ENCODE peak calls at places on chromosomes 2 and 18, in nine cellular contexts. One of them, this sample, is unnamed.

GRCh38 chr2:200262047-200262446 is 44.4 kb upstream of the SPATS2L start:
- DNase-seq in K562: no peak
- DNase-seq in NCI-H1436 treated with DMSO at 0.1 percent for 48 hours: no peak
- DNase-seq in NT2/D1: no peak
- DNase-seq in bronchial epithelial cell: no peak
- DNase-seq in activated naive CD4-positive, alpha-beta T cell treated with Interleukin-2 at 50 U/mL for 16 hours: no peak
- DNase-seq in stimulated activated naive CD8-positive, alpha-beta T cell treated with anti-CD3 and anti-CD28 coated beads, Interleukin-15, Interleukin-2, amounts not matched to agents 100 U/mL and 50 U/mL, for 24 hours: no peak
- DNase-seq in HEK293T: no peak
- DNase-seq in neural crest cell: no peak
- DNase-seq in this sample: no peak

GRCh38 chr2:119826370-119826961 is 66.7 kb downstream of the PTPN4 start:
- DNase-seq in neural crest cell: peak; percentile 15
- DNase-seq in K562: peak; percentile 58
- DNase-seq in bronchial epithelial cell: peak; percentile 47
- DNase-seq in activated naive CD4-positive, alpha-beta T cell treated with Interleukin-2 at 50 U/mL for 16 hours: peak; percentile 37
- DNase-seq in stimulated activated naive CD8-positive, alpha-beta T cell treated with anti-CD3 and anti-CD28 coated beads, Interleukin-15, Interleukin-2, amounts not matched to agents 100 U/mL and 50 U/mL, for 24 hours: peak; percentile 32
- DNase-seq in HEK293T: peak; percentile 41
- DNase-seq in NCI-H1436 treated with DMSO at 0.1 percent for 48 hours: no peak
- DNase-seq in NT2/D1: peak; percentile 11
- DNase-seq in this sample: peak; percentile 26

GRCh38 chr2:157784169-157784822 is 91.8 kb downstream of the ACVR1 start:
- DNase-seq in NT2/D1: no peak
- DNase-seq in activated naive CD4-positive, alpha-beta T cell treated with Interleukin-2 at 50 U/mL for 16 hours: no peak
- DNase-seq in stimulated activated naive CD8-positive, alpha-beta T cell treated with anti-CD3 and anti-CD28 coated beads, Interleukin-15, Interleukin-2, amounts not matched to agents 100 U/mL and 50 U/mL, for 24 hours: no peak
- DNase-seq in HEK293T: no peak
- DNase-seq in K562: no peak
- DNase-seq in bronchial epithelial cell: peak; percentile 91
- DNase-seq in NCI-H1436 treated with DMSO at 0.1 percent for 48 hours: no peak
- DNase-seq in neural crest cell: no peak
- DNase-seq in this sample: peak; percentile 31

GRCh38 chr2:99819766-99820165 is 322.6 kb downstream of the AFF3 start:
- DNase-seq in NCI-H1436 treated with DMSO at 0.1 percent for 48 hours: no peak
- DNase-seq in NT2/D1: no peak
- DNase-seq in activated naive CD4-positive, alpha-beta T cell treated with Interleukin-2 at 50 U/mL for 16 hours: no peak
- DNase-seq in HEK293T: peak; percentile 14
- DNase-seq in K562: no peak
- DNase-seq in stimulated activated naive CD8-positive, alpha-beta T cell treated with anti-CD3 and anti-CD28 coated beads, Interleukin-15, Interleukin-2, amounts not matched to agents 100 U/mL and 50 U/mL, for 24 hours: no peak
- DNase-seq in neural crest cell: no peak
- DNase-seq in bronchial epithelial cell: no peak
- DNase-seq in this sample: no peak

GRCh38 chr18:21703241-21703820 is 1.2 kb downstream of the ABHD3 start:
- DNase-seq in HEK293T: peak; percentile 40
- DNase-seq in NCI-H1436 treated with DMSO at 0.1 percent for 48 hours: no peak
- DNase-seq in neural crest cell: peak; percentile 14
- DNase-seq in stimulated activated naive CD8-positive, alpha-beta T cell treated with anti-CD3 and anti-CD28 coated beads, Interleukin-15, Interleukin-2, amounts not matched to agents 100 U/mL and 50 U/mL, for 24 hours: peak; percentile 32
- DNase-seq in activated naive CD4-positive, alpha-beta T cell treated with Interleukin-2 at 50 U/mL for 16 hours: peak; percentile 21
- DNase-seq in bronchial epithelial cell: peak; percentile 42
- DNase-seq in K562: peak; percentile 25
- DNase-seq in NT2/D1: no peak
- DNase-seq in this sample: no peak

GRCh38 chr2:204434660-204435462 is 110.4 kb upstream of the PARD3B start:
- DNase-seq in K562: peak; percentile 66
- DNase-seq in stimulated activated naive CD8-positive, alpha-beta T cell treated with anti-CD3 and anti-CD28 coated beads, Interleukin-15, Interleukin-2, amounts not matched to agents 100 U/mL and 50 U/mL, for 24 hours: no peak
- DNase-seq in NCI-H1436 treated with DMSO at 0.1 percent for 48 hours: no peak
- DNase-seq in activated naive CD4-positive, alpha-beta T cell treated with Interleukin-2 at 50 U/mL for 16 hours: no peak
- DNase-seq in NT2/D1: no peak
- DNase-seq in bronchial epithelial cell: no peak
- DNase-seq in HEK293T: no peak
- DNase-seq in neural crest cell: no peak
- DNase-seq in this sample: no peak

GRCh38 chr18:54802178-54802577 is 26.1 kb upstream of the RAB27B start:
- DNase-seq in stimulated activated naive CD8-positive, alpha-beta T cell treated with anti-CD3 and anti-CD28 coated beads, Interleukin-15, Interleukin-2, amounts not matched to agents 100 U/mL and 50 U/mL, for 24 hours: no peak
- DNase-seq in HEK293T: no peak
- DNase-seq in K562: no peak
- DNase-seq in NCI-H1436 treated with DMSO at 0.1 percent for 48 hours: no peak
- DNase-seq in neural crest cell: no peak
- DNase-seq in NT2/D1: no peak
- DNase-seq in bronchial epithelial cell: no peak
- DNase-seq in activated naive CD4-positive, alpha-beta T cell treated with Interleukin-2 at 50 U/mL for 16 hours: no peak
- DNase-seq in this sample: no peak

GRCh38 chr2:160331258-160332025 is 131.4 kb upstream of the ITGB6 start:
- DNase-seq in neural crest cell: no peak
- DNase-seq in HEK293T: no peak
- DNase-seq in NCI-H1436 treated with DMSO at 0.1 percent for 48 hours: no peak
- DNase-seq in activated naive CD4-positive, alpha-beta T cell treated with Interleukin-2 at 50 U/mL for 16 hours: no peak
- DNase-seq in K562: no peak
- DNase-seq in bronchial epithelial cell: no peak
- DNase-seq in stimulated activated naive CD8-positive, alpha-beta T cell treated with anti-CD3 and anti-CD28 coated beads, Interleukin-15, Interleukin-2, amounts not matched to agents 100 U/mL and 50 U/mL, for 24 hours: no peak
- DNase-seq in NT2/D1: no peak
- DNase-seq in this sample: no peak

GRCh38 chr2:227828385-227828990 is 14.8 kb downstream of the CCL20 start:
- DNase-seq in NCI-H1436 treated with DMSO at 0.1 percent for 48 hours: no peak
- DNase-seq in stimulated activated naive CD8-positive, alpha-beta T cell treated with anti-CD3 and anti-CD28 coated beads, Interleukin-15, Interleukin-2, amounts not matched to agents 100 U/mL and 50 U/mL, for 24 hours: no peak
- DNase-seq in activated naive CD4-positive, alpha-beta T cell treated with Interleukin-2 at 50 U/mL for 16 hours: no peak
- DNase-seq in K562: no peak
- DNase-seq in NT2/D1: no peak
- DNase-seq in HEK293T: no peak
- DNase-seq in neural crest cell: no peak
- DNase-seq in bronchial epithelial cell: no peak
- DNase-seq in this sample: no peak

GRCh38 chr18:21444465-21445023 is 156.0 kb downstream of the ESCO1 start:
- DNase-seq in bronchial epithelial cell: peak; percentile 72
- DNase-seq in stimulated activated naive CD8-positive, alpha-beta T cell treated with anti-CD3 and anti-CD28 coated beads, Interleukin-15, Interleukin-2, amounts not matched to agents 100 U/mL and 50 U/mL, for 24 hours: no peak
- DNase-seq in activated naive CD4-positive, alpha-beta T cell treated with Interleukin-2 at 50 U/mL for 16 hours: no peak
- DNase-seq in K562: peak; percentile 60
- DNase-seq in NT2/D1: peak; percentile 33
- DNase-seq in HEK293T: peak; percentile 63
- DNase-seq in NCI-H1436 treated with DMSO at 0.1 percent for 48 hours: no peak
- DNase-seq in neural crest cell: peak; percentile 19
- DNase-seq in this sample: peak; percentile 73

GRCh38 chr18:48800877-48801727 is 149.7 kb downstream of the SMAD7 start:
- DNase-seq in NCI-H1436 treated with DMSO at 0.1 percent for 48 hours: no peak
- DNase-seq in NT2/D1: no peak
- DNase-seq in K562: no peak
- DNase-seq in stimulated activated naive CD8-positive, alpha-beta T cell treated with anti-CD3 and anti-CD28 coated beads, Interleukin-15, Interleukin-2, amounts not matched to agents 100 U/mL and 50 U/mL, for 24 hours: peak; percentile 41
- DNase-seq in HEK293T: no peak
- DNase-seq in bronchial epithelial cell: no peak
- DNase-seq in activated naive CD4-positive, alpha-beta T cell treated with Interleukin-2 at 50 U/mL for 16 hours: peak; percentile 17
- DNase-seq in neural crest cell: no peak
- DNase-seq in this sample: no peak

GRCh38 chr2:135009339-135009738 is 37.9 kb downstream of the MAP3K19 start:
- DNase-seq in neural crest cell: no peak
- DNase-seq in K562: no peak
- DNase-seq in NCI-H1436 treated with DMSO at 0.1 percent for 48 hours: no peak
- DNase-seq in bronchial epithelial cell: peak; percentile 4
- DNase-seq in activated naive CD4-positive, alpha-beta T cell treated with Interleukin-2 at 50 U/mL for 16 hours: no peak
- DNase-seq in HEK293T: no peak
- DNase-seq in stimulated activated naive CD8-positive, alpha-beta T cell treated with anti-CD3 and anti-CD28 coated beads, Interleukin-15, Interleukin-2, amounts not matched to agents 100 U/mL and 50 U/mL, for 24 hours: no peak
- DNase-seq in NT2/D1: no peak
- DNase-seq in this sample: no peak

GRCh38 chr2:209495855-209496585 is 72.2 kb downstream of the MAP2 start:
- DNase-seq in bronchial epithelial cell: peak; percentile 99
- DNase-seq in activated naive CD4-positive, alpha-beta T cell treated with Interleukin-2 at 50 U/mL for 16 hours: no peak
- DNase-seq in neural crest cell: no peak
- DNase-seq in stimulated activated naive CD8-positive, alpha-beta T cell treated with anti-CD3 and anti-CD28 coated beads, Interleukin-15, Interleukin-2, amounts not matched to agents 100 U/mL and 50 U/mL, for 24 hours: no peak
- DNase-seq in HEK293T: peak; percentile 68
- DNase-seq in NT2/D1: no peak
- DNase-seq in NCI-H1436 treated with DMSO at 0.1 percent for 48 hours: peak; percentile 23
- DNase-seq in K562: no peak
- DNase-seq in this sample: peak; percentile 80

GRCh38 chr2:232458661-232459418 is 2.9 kb downstream of the ALPI start:
- DNase-seq in neural crest cell: no peak
- DNase-seq in stimulated activated naive CD8-positive, alpha-beta T cell treated with anti-CD3 and anti-CD28 coated beads, Interleukin-15, Interleukin-2, amounts not matched to agents 100 U/mL and 50 U/mL, for 24 hours: peak; percentile 1
- DNase-seq in NCI-H1436 treated with DMSO at 0.1 percent for 48 hours: no peak
- DNase-seq in HEK293T: no peak
- DNase-seq in K562: no peak
- DNase-seq in activated naive CD4-positive, alpha-beta T cell treated with Interleukin-2 at 50 U/mL for 16 hours: no peak
- DNase-seq in NT2/D1: no peak
- DNase-seq in bronchial epithelial cell: no peak
- DNase-seq in this sample: no peak

GRCh38 chr18:9782073-9782857 is 74.2 kb downstream of the RAB31 start:
- DNase-seq in bronchial epithelial cell: peak; percentile 69
- DNase-seq in HEK293T: no peak
- DNase-seq in K562: no peak
- DNase-seq in activated naive CD4-positive, alpha-beta T cell treated with Interleukin-2 at 50 U/mL for 16 hours: no peak
- DNase-seq in NCI-H1436 treated with DMSO at 0.1 percent for 48 hours: no peak
- DNase-seq in neural crest cell: no peak
- DNase-seq in NT2/D1: no peak
- DNase-seq in stimulated activated naive CD8-positive, alpha-beta T cell treated with anti-CD3 and anti-CD28 coated beads, Interleukin-15, Interleukin-2, amounts not matched to agents 100 U/mL and 50 U/mL, for 24 hours: no peak
- DNase-seq in this sample: peak; percentile 52

GRCh38 chr2:19902272-19902730 is 518 bp upstream of the TTC32 start:
- DNase-seq in bronchial epithelial cell: no peak
- DNase-seq in K562: peak; percentile 30
- DNase-seq in NCI-H1436 treated with DMSO at 0.1 percent for 48 hours: no peak
- DNase-seq in activated naive CD4-positive, alpha-beta T cell treated with Interleukin-2 at 50 U/mL for 16 hours: no peak
- DNase-seq in neural crest cell: no peak
- DNase-seq in NT2/D1: no peak
- DNase-seq in stimulated activated naive CD8-positive, alpha-beta T cell treated with anti-CD3 and anti-CD28 coated beads, Interleukin-15, Interleukin-2, amounts not matched to agents 100 U/mL and 50 U/mL, for 24 hours: no peak
- DNase-seq in HEK293T: no peak
- DNase-seq in this sample: no peak

GRCh38 chr2:189261431-189261841 is 81.9 kb upstream of the COL5A2 start:
- DNase-seq in HEK293T: no peak
- DNase-seq in bronchial epithelial cell: peak; percentile 88
- DNase-seq in stimulated activated naive CD8-positive, alpha-beta T cell treated with anti-CD3 and anti-CD28 coated beads, Interleukin-15, Interleukin-2, amounts not matched to agents 100 U/mL and 50 U/mL, for 24 hours: no peak
- DNase-seq in neural crest cell: no peak
- DNase-seq in NT2/D1: no peak
- DNase-seq in activated naive CD4-positive, alpha-beta T cell treated with Interleukin-2 at 50 U/mL for 16 hours: no peak
- DNase-seq in NCI-H1436 treated with DMSO at 0.1 percent for 48 hours: no peak
- DNase-seq in K562: no peak
- DNase-seq in this sample: no peak

GRCh38 chr2:209472386-209472832 is 48.6 kb downstream of the MAP2 start:
- DNase-seq in activated naive CD4-positive, alpha-beta T cell treated with Interleukin-2 at 50 U/mL for 16 hours: no peak
- DNase-seq in neural crest cell: no peak
- DNase-seq in NT2/D1: peak; percentile 16
- DNase-seq in bronchial epithelial cell: peak; percentile 92
- DNase-seq in NCI-H1436 treated with DMSO at 0.1 percent for 48 hours: peak; percentile 80
- DNase-seq in HEK293T: no peak
- DNase-seq in stimulated activated naive CD8-positive, alpha-beta T cell treated with anti-CD3 and anti-CD28 coated beads, Interleukin-15, Interleukin-2, amounts not matched to agents 100 U/mL and 50 U/mL, for 24 hours: no peak
- DNase-seq in K562: no peak
- DNase-seq in this sample: no peak

This sample was measured in hepatocyte.